ENCODE peak calls at places on chromosomes 7 and 10, in eight cellular contexts. N is HCT116; T is left ventricle myocardium inferior; P is heart left ventricle; H is right atrium auricular region; K is CD8-positive, alpha-beta T cell; W is body of pancreas; M is CD4-positive, alpha-beta memory T cell. O is an unnamed sample.

GRCh38 chr10:9302142-9302746 is 1247.8 kb downstream of the GATA3 start:
- DNase-seq in K (no peak), M (no peak), H (no peak), N (peak; percentile 23), W (no peak), P (no peak), T (no peak), O (peak; percentile 17)

GRCh38 chr10:125982256-125982948 is 86.0 kb downstream of the FANK1 start:
- DNase-seq in H (no peak), T (no peak), K (peak; percentile 10), N (peak; percentile 64), M (no peak), P (no peak), W (peak; percentile 45), O (peak; percentile 13)

GRCh38 chr10:100848770-100849169 is 64.0 kb upstream of the SLF2 start:
- DNase-seq in W (no peak), P (no peak), H (no peak), M (no peak), N (no peak), K (no peak), T (no peak), O (no peak)

GRCh38 chr10:70578371-70578947 is 24.1 kb downstream of the PRF1 start:
- DNase-seq in K (peak; percentile 67), W (no peak), H (no peak), P (no peak), N (peak; percentile 100), M (peak; percentile 86), T (no peak), O (peak; percentile 83)

GRCh38 chr10:14173706-14174594 is 156.8 kb downstream of the FRMD4A start:
- DNase-seq in M (no peak), K (no peak), T (no peak), N (no peak), W (no peak), H (no peak), P (no peak), O (no peak)

GRCh38 chr10:31134303-31134928 is 102.8 kb upstream of the ZNF438 start:
- DNase-seq in W (peak; percentile 27), H (peak; percentile 60), K (no peak), P (no peak), N (no peak), T (no peak), M (no peak), O (no peak)

GRCh38 chr7:93374345-93374940 is 142.3 kb downstream of the VPS50 start:
- DNase-seq in K (no peak), W (no peak), T (no peak), M (no peak), N (peak; percentile 24), H (no peak), P (no peak), O (no peak)

GRCh38 chr10:117075064-117075463 is 63.0 kb downstream of the VAX1 start:
- DNase-seq in W (no peak), K (no peak), H (no peak), P (no peak), T (no peak), M (no peak), N (no peak), O (no peak)

GRCh38 chr7:138603549-138604324 is 97.4 kb downstream of the SVOPL start:
- DNase-seq in T (no peak), H (no peak), M (no peak), W (no peak), N (no peak), P (no peak), K (no peak), O (no peak)
- H3K27ac ChIP-seq in T (no peak overlapping the region), H (no peak overlapping the region), M (no peak overlapping the region), W (no peak overlapping the region), N (no peak overlapping the region), P (no peak overlapping the region), K (no peak overlapping the region), O (no peak overlapping the region)

DNA sequence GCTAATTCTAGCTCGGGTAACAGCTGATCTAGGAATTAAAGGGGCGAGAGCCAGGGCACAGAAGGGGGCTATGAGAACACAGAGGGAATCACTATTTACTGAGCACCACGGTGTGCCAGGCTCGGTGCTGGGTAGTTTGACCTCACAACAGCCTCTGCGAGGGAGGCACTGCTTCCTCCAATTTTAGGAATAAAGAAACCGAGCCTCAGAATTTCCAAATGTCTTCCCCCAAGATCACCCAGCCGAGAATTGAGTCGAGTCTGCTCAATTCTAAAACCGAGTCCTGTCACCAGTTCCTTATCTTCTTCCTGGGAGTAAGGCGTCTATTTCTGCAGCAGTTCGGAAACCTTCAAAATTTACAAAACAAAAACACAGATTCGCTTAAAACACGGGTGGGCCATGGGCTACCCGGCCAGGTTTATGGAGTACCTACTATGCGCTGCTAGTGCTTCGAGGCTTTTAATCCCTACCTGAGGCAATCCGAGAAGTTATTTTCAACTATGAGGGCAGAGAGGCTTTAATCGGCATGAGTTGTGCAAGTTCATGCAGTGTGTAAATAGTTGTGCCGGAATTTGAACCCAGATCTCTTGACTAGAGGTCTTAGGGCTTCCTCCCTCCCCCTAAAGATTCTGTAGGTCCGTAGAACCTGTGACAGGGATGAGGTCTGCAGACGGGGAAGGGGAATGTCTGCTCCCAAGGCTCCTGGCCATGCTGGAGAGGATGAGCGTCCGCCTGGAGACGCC is 873 bp upstream of the HMX2 start:
- DNase-seq in T (no peak), M (no peak), K (no peak), N (no peak), P (no peak), W (no peak), H (no peak), O (no peak)
- H3K4me1 ChIP-seq in T (peaks cover 62% of the 10 kb centered on the region), M (peaks cover 92% of the 10 kb centered on the region), K (peaks cover 85% of the 10 kb centered on the region), N (no peaks in the 10 kb centered on the region), P (peaks cover 9% of the 10 kb centered on the region), W (peaks cover 51% of the 10 kb centered on the region), H (peaks cover 64% of the 10 kb centered on the region), O (peaks cover 82% of the 10 kb centered on the region)

GRCh38 chr10:58622286-58622685 is 109.6 kb downstream of the BICC1 start:
- DNase-seq in T (no peak), P (no peak), M (no peak), H (no peak), N (no peak), W (no peak), K (no peak), O (no peak)
- H3K27ac ChIP-seq in T (no peak overlapping the region), P (no peak overlapping the region), M (no peak overlapping the region), H (no peak overlapping the region), N (no peak overlapping the region), W (no peak overlapping the region), K (no peak overlapping the region), O (no peak overlapping the region)

GRCh38 chr10:119537953-119538630 is 4.4 kb downstream of the RGS10 start:
- DNase-seq in T (no peak), W (no peak), M (no peak), P (no peak), K (no peak), H (no peak), N (no peak), O (no peak)
- H3K4me1 ChIP-seq in T (peaks cover 12% of the 10 kb centered on the region), W (peaks cover 12% of the 10 kb centered on the region), M (peaks cover 67% of the 10 kb centered on the region), P (peaks cover 10% of the 10 kb centered on the region), K (peaks cover 56% of the 10 kb centered on the region), H (peaks cover 4% of the 10 kb centered on the region), N (peaks cover 13% of the 10 kb centered on the region), O (peaks cover 65% of the 10 kb centered on the region)

GRCh38 chr10:29598861-29599311 is 35.9 kb downstream of the SVIL start:
- DNase-seq in K (no peak), W (no peak), M (no peak), N (no peak), H (no peak), T (no peak), P (peak; percentile 55), O (no peak)
- H3K27ac ChIP-seq in K (no peak overlapping the region), W (no peak overlapping the region), M (no peak overlapping the region), N (no peak overlapping the region), H (peak overlapping the region; percentile 92), T (peak overlapping the region; percentile 88), P (peak overlapping the region; percentile 71), O (no peak overlapping the region)

DNA sequence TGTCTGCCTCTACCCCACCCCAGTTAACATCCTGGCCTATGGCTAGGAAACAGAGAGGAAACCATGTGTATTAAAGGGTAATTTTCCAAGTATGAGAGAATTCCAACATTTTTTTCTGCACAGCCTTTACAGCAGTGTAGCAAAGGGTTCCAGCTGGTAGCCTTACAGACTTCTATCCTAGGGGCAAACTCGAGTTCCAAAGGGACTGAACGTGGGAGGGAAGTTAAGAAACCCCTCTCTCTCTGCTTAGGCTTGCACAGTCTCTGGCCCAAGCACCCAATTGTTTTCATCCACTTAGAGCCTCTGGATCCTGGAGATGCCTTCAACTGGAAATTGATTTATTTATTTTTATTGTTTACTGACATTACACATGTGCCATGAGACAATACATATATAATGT is 60.3 kb downstream of the SLC16A12 start:
- DNase-seq in K (no peak), P (no peak), T (no peak), W (no peak), N (no peak), H (no peak), M (no peak), O (no peak)
- H3K4me1 ChIP-seq in K (no peaks in the 10 kb centered on the region), P (peaks cover 28% of the 10 kb centered on the region), T (peaks cover 78% of the 10 kb centered on the region), W (peaks cover 64% of the 10 kb centered on the region), N (no peaks in the 10 kb centered on the region), H (peaks cover 72% of the 10 kb centered on the region), M (no peaks in the 10 kb centered on the region), O (no peaks in the 10 kb centered on the region)

O was measured in CD8-positive, alpha-beta memory T cell.